ENCODE peak calls at places on chromosome 1, in nine cellular contexts. I is small intestine; H is stomach; K is brain microvascular endothelial cell; F is tibial nerve; Z is HFF-Myc; P is GM23248; N is foreskin fibroblast; Q is CD8-positive, alpha-beta T cell. C is an unnamed sample.

GRCh38 chr1:153960206-153960605 is 1.8 kb upstream of the CRTC2 start:
- DNase-seq in N (no peak), H (no peak), F (no peak), Z (no peak), I (no peak), P (no peak), Q (no peak), K (no peak), C (no peak)

GRCh38 chr1:15994590-15995351 is 9.3 kb upstream of the SRARP start:
- DNase-seq in Q (no peak), Z (no peak), P (peak; percentile 78), H (peak; percentile 63), I (peak; percentile 60), F (no peak), K (peak; percentile 48), N (peak; percentile 80), C (no peak)

GRCh38 chr1:235567812-235568444 is 63.7 kb upstream of the B3GALNT2 start:
- DNase-seq in Q (no peak), P (no peak), F (no peak), H (no peak), I (peak; percentile 9), Z (no peak), K (no peak), N (no peak), C (no peak)

GRCh38 chr1:175906370-175906769 is 163.0 kb upstream of the TNR start:
- DNase-seq in H (no peak), N (no peak), Z (no peak), K (no peak), P (no peak), Q (no peak), I (no peak), F (no peak), C (no peak)

GRCh38 chr1:117572546-117572945 is 33.3 kb upstream of the TENT5C start:
- DNase-seq in Z (no peak), P (no peak), Q (peak; percentile 18), F (no peak), N (no peak), I (no peak), K (no peak), H (peak; percentile 39), C (no peak)

GRCh38 chr1:58047265-58047858 is 499.2 kb downstream of the OMA1 start:
- DNase-seq in I (peak; percentile 14), N (peak; percentile 6), F (no peak), Q (no peak), P (peak; percentile 32), H (no peak), Z (no peak), K (no peak), C (no peak)

GRCh38 chr1:214551052-214551435 is 358 bp downstream of the PTPN14 start:
- DNase-seq in K (no peak), I (peak; percentile 40), Z (no peak), F (peak; percentile 27), N (peak; percentile 81), Q (no peak), P (no peak), H (peak; percentile 62), C (no peak)

GRCh38 chr1:69688178-69688577 is 120.5 kb downstream of the LRRC7 start:
- DNase-seq in F (no peak), Z (no peak), N (no peak), H (no peak), K (no peak), P (no peak), I (no peak), Q (no peak), C (no peak)

GRCh38 chr1:207806531-207807394 is 54.9 kb downstream of the CD46 start:
- DNase-seq in K (no peak), Z (no peak), I (no peak), P (no peak), H (no peak), N (peak; percentile 50), Q (no peak), F (no peak), C (no peak)

GRCh38 chr1:205669341-205670142 is 10.8 kb downstream of the SLC45A3 start:
- DNase-seq in P (peak; percentile 19), H (no peak), Z (no peak), N (no peak), F (no peak), I (no peak), K (no peak), Q (no peak), C (no peak)

GRCh38 chr1:117014209-117014608 is 12.6 kb downstream of the CD101 start:
- DNase-seq in I (no peak), P (peak; percentile 36), F (no peak), H (no peak), Q (no peak), Z (no peak), K (peak; percentile 28), N (peak; percentile 15), C (no peak)

GRCh38 chr1:5492861-5493260 is 499.4 kb downstream of the NPHP4 start:
- DNase-seq in P (no peak), H (no peak), I (no peak), K (no peak), Q (no peak), F (no peak), N (no peak), Z (no peak), C (no peak)

GRCh38 chr1:66380452-66381212 is 153.3 kb upstream of the SGIP1 start:
- DNase-seq in Z (no peak), H (peak; percentile 32), P (peak; percentile 45), Q (no peak), N (no peak), F (no peak), K (no peak), I (no peak), C (no peak)

DNA sequence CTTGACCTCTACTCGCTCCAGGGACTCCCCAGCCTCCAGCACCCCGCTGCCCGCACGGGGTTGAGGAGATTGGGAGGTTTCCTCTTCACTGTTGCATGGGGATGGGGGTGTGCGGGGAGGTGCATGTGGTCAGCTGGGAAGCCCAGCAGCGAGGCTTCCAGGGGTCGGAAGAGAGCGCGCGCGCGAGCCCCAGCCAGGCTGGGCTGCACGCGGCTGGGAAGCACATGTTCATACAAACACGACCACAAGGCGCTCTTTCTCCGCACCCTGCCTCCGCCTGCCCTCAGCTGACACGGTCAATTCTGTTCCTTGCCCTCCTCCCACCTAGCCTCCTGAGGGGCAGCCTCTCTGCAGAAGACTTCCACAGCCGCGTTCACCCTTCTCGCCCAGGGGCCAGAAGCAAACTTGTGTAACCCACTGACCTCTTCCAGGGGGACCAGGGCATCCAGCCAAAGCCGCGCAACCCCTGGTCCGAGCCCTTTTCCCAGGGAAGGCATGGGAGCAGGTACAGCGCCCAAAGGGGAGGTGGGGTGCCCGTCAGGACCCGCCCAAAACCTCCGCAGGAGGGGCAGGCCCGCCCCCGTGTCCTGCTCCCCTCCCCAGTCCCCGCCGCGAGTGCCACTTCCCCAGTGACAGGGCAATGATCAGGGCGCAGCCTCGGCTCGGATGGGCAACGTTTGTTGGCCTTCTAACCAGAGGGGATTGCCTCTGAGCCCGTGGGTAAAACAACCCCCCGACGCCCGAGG is 1.3 kb downstream of the COL24A1 start:
- DNase-seq in K (no peak), P (peak; percentile 59), Q (no peak), N (peak; percentile 68), I (no peak), Z (no peak), F (peak; percentile 13), H (no peak), C (no peak)
- H3K4me3 ChIP-seq in K (peak overlapping the region; percentile 52), P (peak overlapping the region; percentile 63), Q (no peak overlapping the region), N (peak overlapping the region; percentile 51), I (no peak overlapping the region), Z (peak overlapping the region; percentile 38), F (peak overlapping the region; percentile 15), H (peak overlapping the region; percentile 45), C (peak overlapping the region; percentile 15)

GRCh38 chr1:98210064-98210463 is 289.2 kb upstream of the DPYD start:
- DNase-seq in Q (no peak), N (peak; percentile 77), I (no peak), Z (peak; percentile 62), K (peak; percentile 88), P (peak; percentile 50), H (no peak), F (no peak), C (peak; percentile 6)
- H3K4me3 ChIP-seq in Q (no peak overlapping the region), N (no peak overlapping the region), I (no peak overlapping the region), Z (peak overlapping the region; percentile 23), K (peak overlapping the region; percentile 30), P (peak overlapping the region; percentile 62), H (no peak overlapping the region), F (no peak overlapping the region), C (no peak overlapping the region)

GRCh38 chr1:54849219-54850081 is 37.5 kb downstream of the DHCR24 start:
- DNase-seq in N (no peak), I (no peak), Q (no peak), H (no peak), F (no peak), P (no peak), K (no peak), Z (no peak), C (no peak)

GRCh38 chr1:54850082-54850730 is 36.8 kb downstream of the DHCR24 start:
- DNase-seq in K (no peak), H (no peak), N (peak; percentile 30), Z (no peak), I (no peak), F (no peak), Q (no peak), P (peak; percentile 74), C (no peak)

GRCh38 chr1:54851406-54851805 is 35.6 kb downstream of the DHCR24 start:
- DNase-seq in Z (no peak), K (no peak), I (no peak), F (no peak), H (no peak), N (no peak), P (no peak), Q (no peak), C (no peak)

GRCh38 chr1:54851928-54852524 is 35.0 kb downstream of the DHCR24 start:
- DNase-seq in Z (no peak), P (no peak), N (no peak), I (no peak), F (no peak), Q (no peak), H (no peak), K (no peak), C (no peak)

DNA sequence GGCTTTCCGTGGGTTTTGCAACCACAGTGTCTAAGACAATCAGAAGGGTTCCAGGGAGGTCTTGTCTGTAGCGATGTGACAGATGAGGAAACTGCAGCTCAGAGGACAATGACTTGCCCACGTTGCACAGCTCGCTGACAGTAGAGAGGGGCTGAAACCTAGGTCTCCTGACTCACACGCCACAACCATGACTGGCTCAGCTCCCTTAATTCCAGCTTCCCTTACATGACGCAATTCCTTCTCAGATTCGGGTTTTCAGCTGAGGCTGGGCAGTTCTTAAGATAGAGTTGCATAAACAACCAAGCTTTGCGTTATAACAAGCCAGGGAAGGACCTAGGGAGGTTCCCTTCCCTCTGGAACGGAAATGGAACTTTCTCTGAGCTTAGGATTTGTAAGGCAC is 36.3 kb downstream of the DHCR24 start:
- DNase-seq in Z (no peak), P (peak; percentile 99), K (peak; percentile 91), N (peak; percentile 84), I (no peak), F (no peak), Q (no peak), H (no peak), C (peak; percentile 82)
- H3K4me3 ChIP-seq in Z (no peak overlapping the region), P (no peak overlapping the region), K (no peak overlapping the region), N (no peak overlapping the region), I (no peak overlapping the region), F (no peak overlapping the region), Q (no peak overlapping the region), H (no peak overlapping the region), C (no peak overlapping the region)

DNA sequence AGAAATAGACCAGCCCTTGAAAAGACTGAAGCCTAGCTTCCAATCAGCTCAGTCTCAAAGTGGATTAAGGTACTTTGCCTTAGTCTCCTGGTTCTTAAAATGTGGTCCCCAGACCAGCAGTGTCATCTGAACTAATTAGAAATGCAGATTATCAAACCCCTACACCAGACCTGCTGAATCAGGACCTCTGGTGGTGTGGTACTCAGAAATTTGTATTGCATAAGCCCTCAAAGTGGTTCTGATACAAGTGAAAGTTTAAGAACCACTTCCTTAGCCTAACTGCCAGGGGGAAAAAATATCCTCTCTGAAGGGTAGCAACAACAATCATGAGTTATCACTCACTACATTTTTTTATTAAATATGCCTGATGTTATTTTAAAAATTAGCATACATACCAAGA is 131.1 kb downstream of the PPP1R12B start:
- DNase-seq in Q (no peak), N (no peak), Z (no peak), I (no peak), K (no peak), F (no peak), H (no peak), P (no peak), C (no peak)
- H3K4me3 ChIP-seq in Q (no peak overlapping the region), N (no peak overlapping the region), Z (no peak overlapping the region), I (no peak overlapping the region), K (no peak overlapping the region), F (no peak overlapping the region), H (no peak overlapping the region), P (no peak overlapping the region), C (no peak overlapping the region)

C was measured in BJ.